ENCODE peak calls at places on chromosomes 13 and 19, in six cellular contexts. R is SK-N-SH, S is H1, I is HL-60, O is K562, Z is GM12878. U is an unnamed sample.

GRCh38 chr19:19866599-19867248 is 1.0 kb downstream of the ZNF253 start:
- DNase-seq in R (peak), S (peak), I (peak), O (peak), Z (peak), U (peak)

GRCh38 chr19:12665646-12666304 is 767 bp downstream of the MAN2B1 start:
- DNase-seq in R (no peak), S (no peak), I (peak), O (no peak), Z (no peak), U (no peak)

GRCh38 chr19:2360876-2361232 is 789 bp downstream of the TMPRSS9 start:
- DNase-seq in R (peak), S (no peak), I (no peak), O (no peak), Z (no peak), U (no peak)

GRCh38 chr19:22625266-22626035 is 8.7 kb upstream of the ZNF492 start:
- DNase-seq in R (no peak), S (no peak), I (no peak), O (no peak), Z (no peak), U (no peak)

GRCh38 chr13:105638446-105638845 is 897.0 kb downstream of the EFNB2 start:
- DNase-seq in R (no peak), S (no peak), I (no peak), O (no peak), Z (no peak), U (no peak)

GRCh38 chr13:34459856-34460255 is 482.2 kb upstream of the NBEA start:
- DNase-seq in R (no peak), S (no peak), I (peak), O (no peak), Z (no peak), U (no peak)

GRCh38 chr19:49636230-49636932 is 3.6 kb downstream of the RRAS start:
- DNase-seq in R (no peak), S (no peak), I (no peak), O (no peak), Z (no peak), U (no peak)

GRCh38 chr13:45398862-45399261 is 19.3 kb downstream of the SLC25A30 start:
- DNase-seq in R (no peak), S (no peak), I (no peak), O (no peak), Z (no peak), U (no peak)

GRCh38 chr13:49681837-49682236 is 9.4 kb downstream of the EBPL start:
- DNase-seq in R (no peak), S (no peak), I (no peak), O (no peak), Z (no peak), U (no peak)

GRCh38 chr13:89199138-89199537 is 1528.0 kb downstream of the SLITRK5 start:
- DNase-seq in R (no peak), S (no peak), I (no peak), O (no peak), Z (no peak), U (no peak)

GRCh38 chr19:19548915-19549537 is 11.0 kb downstream of the CILP2 start:
- DNase-seq in R (no peak), S (no peak), I (peak), O (no peak), Z (no peak), U (no peak)

GRCh38 chr19:11949201-11949600 is 15.6 kb upstream of the ZNF763 start:
- DNase-seq in R (no peak), S (no peak), I (no peak), O (no peak), Z (no peak), U (no peak)

GRCh38 chr13:26983533-26984315 is 187.9 kb downstream of the USP12 start:
- DNase-seq in R (no peak), S (no peak), I (no peak), O (no peak), Z (no peak), U (no peak)

GRCh38 chr19:10112895-10113591 is 1.6 kb downstream of the P2RY11 start:
- DNase-seq in R (peak), S (peak), I (peak), O (peak), Z (no peak), U (peak)

GRCh38 chr13:83221813-83222241 is 660.4 kb downstream of the SLITRK1 start:
- DNase-seq in R (no peak), S (no peak), I (no peak), O (no peak), Z (no peak), U (no peak)

GRCh38 chr19:55178781-55179569 is 1.1 kb downstream of the SYT5 start:
- DNase-seq in R (peak), S (peak), I (peak), O (peak), Z (peak), U (peak)

GRCh38 chr19:29843180-29844051 is 31.6 kb downstream of the CCNE1 start:
- DNase-seq in R (no peak), S (peak), I (peak), O (peak), Z (no peak), U (no peak)

GRCh38 chr13:76973920-76974617 is 17.8 kb upstream of the CLN5 start:
- DNase-seq in R (no peak), S (no peak), I (no peak), O (no peak), Z (no peak), U (no peak)
- TF ChIP-seq GABPA in R (no peak), S (no peak), I (no peak), O (no peak), Z (no peak), U (no peak)

GRCh38 chr19:16143399-16144215 is at the start of gene HSH2D:
- DNase-seq in R (no peak), S (peak), I (peak), O (no peak), Z (peak), U (peak)
- TF ChIP-seq GABPA in R (no peak), S (no peak), I (no peak), O (no peak), Z (no peak), U (no peak)

GRCh38 chr19:45443462-45444317 is 20.0 kb upstream of the ERCC1 start:
- DNase-seq in R (peak), S (peak), I (peak), O (peak), Z (no peak), U (peak)
- TF ChIP-seq GABPA in R (peak), S (no peak), I (no peak), O (peak), Z (no peak), U (peak)

GRCh38 chr13:43766766-43767165 is 20.0 kb downstream of the ENOX1 start:
- DNase-seq in R (no peak), S (no peak), I (no peak), O (no peak), Z (no peak), U (no peak)

GRCh38 chr13:43764349-43764748 is 22.4 kb downstream of the ENOX1 start:
- DNase-seq in R (no peak), S (no peak), I (no peak), O (no peak), Z (no peak), U (no peak)

GRCh38 chr13:43767351-43767901 is 19.3 kb downstream of the ENOX1 start:
- DNase-seq in R (peak), S (no peak), I (no peak), O (no peak), Z (no peak), U (no peak)

DNA sequence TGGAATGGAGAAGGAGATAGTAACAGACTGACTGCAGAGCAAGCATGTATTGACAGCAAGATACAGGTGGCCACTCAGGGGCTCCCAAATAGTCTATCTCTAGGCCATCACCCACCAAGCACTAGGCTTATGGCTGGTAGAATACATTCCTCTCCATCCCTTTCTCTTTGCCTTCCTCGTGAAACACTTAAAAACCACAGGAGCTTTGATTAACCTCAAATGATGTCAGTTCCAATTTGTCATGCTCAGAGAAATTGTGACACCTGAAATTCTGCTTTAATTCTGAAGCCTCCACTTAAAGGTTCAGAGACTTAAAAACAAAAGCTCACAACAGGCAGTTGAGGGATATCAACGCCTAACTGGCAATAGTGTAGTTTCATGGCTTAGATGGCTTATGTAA is 17.2 kb downstream of the ENOX1 start:
- DNase-seq in R (no peak), S (no peak), I (no peak), O (no peak), Z (no peak), U (no peak)
- TF ChIP-seq GABPA in R (no peak), S (no peak), I (no peak), O (no peak), Z (no peak), U (no peak)

DNA sequence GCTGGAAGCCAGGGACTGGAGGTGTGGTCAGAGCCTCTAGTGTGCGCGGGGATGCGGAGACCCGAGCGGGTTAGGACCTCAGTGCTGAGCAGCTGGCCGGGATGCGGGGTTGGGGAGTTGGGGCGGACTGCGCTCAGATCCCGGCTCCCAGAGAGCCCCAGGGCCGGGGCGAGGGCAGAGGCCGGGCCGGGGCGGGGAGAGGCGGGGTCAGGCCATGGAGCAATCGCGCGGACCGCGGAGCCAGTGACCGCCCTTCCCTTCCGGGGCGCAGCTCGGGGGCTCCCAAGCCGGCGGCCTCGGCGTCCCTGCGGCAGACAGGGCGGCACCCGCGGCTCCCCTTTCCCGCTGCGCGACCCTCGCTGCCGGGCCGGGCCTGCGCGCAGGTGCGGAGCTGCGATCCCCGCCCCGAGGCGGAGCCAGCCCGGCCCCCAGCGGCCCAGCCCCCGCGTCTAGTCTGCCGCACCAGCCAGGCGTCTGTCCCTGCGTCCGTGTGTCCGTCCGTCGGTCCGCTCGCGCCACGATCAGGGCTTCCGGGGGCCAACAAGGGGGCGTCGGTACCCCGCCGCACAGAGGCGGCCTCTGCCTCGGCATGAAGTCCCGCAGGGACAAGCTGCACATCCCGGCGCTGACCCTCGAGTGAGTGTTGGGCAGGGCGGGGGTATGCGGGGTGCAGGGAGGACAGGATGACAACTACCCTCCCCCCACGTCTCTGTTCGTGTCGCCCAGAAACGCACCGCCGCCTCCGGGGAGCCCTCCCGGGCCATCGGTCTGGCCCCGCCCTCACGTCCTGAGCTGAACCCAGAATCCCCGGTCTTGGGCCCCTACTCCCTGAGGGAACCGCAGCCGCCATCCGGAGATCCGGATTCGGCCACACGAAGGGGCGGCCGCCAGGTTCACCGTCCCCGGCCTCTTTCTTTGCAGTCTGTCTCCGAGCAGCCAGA is 12.4 kb downstream of the MAST3 start:
- DNase-seq in R (peak), S (peak), I (peak), O (peak), Z (no peak), U (peak)
- TF ChIP-seq GABPA in R (no peak), S (no peak), I (no peak), O (peak), Z (no peak), U (peak)

U was measured in HepG2.